ENCODE peak calls at places on chromosomes 3 and 15, in seven cellular contexts. O, C, Y, S, F, X and V are unnamed samples.

GRCh38 chr3:124887177-124887995 is at the start of gene ITGB5:
- DNase-seq in C (peak), X (no peak), O (peak), F (peak), S (peak), Y (no peak), V (peak)

GRCh38 chr3:116018651-116019050 is 395.3 kb downstream of the GAP43 start:
- DNase-seq in X (no peak), Y (no peak), S (no peak), C (no peak), O (no peak), F (no peak), V (no peak)

GRCh38 chr15:56365075-56365711 is at the start of gene TEX9:
- DNase-seq in O (peak), C (peak), F (peak), S (peak), Y (peak), X (peak), V (peak)

GRCh38 chr15:59492389-59493377 is 54.7 kb downstream of the FAM81A start:
- DNase-seq in O (peak), S (peak), C (peak), Y (peak), X (peak), F (peak), V (peak)

GRCh38 chr3:50708620-50709019 is 33.9 kb downstream of the DOCK3 start:
- DNase-seq in F (no peak), C (no peak), S (no peak), Y (no peak), O (no peak), X (no peak), V (no peak)

GRCh38 chr3:73401058-73401457 is 223.7 kb downstream of the PDZRN3 start:
- DNase-seq in O (no peak), S (no peak), Y (no peak), X (no peak), F (no peak), C (no peak), V (no peak)

GRCh38 chr3:132596816-132597433 is at the start of gene ACKR4:
- DNase-seq in O (no peak), S (peak), X (no peak), C (no peak), Y (no peak), F (no peak), V (no peak)

GRCh38 chr15:34869110-34869509 is 73.8 kb upstream of the ACTC1 start:
- DNase-seq in F (no peak), X (no peak), Y (no peak), C (no peak), O (no peak), S (no peak), V (no peak)

GRCh38 chr15:25903024-25903581 is 40.0 kb upstream of the ATP10A start:
- DNase-seq in F (no peak), S (no peak), Y (no peak), C (no peak), O (no peak), X (no peak), V (no peak)

GRCh38 chr15:89361451-89362202 is 27.0 kb upstream of the POLG start:
- DNase-seq in Y (peak), X (peak), C (peak), F (peak), O (peak), S (peak), V (peak)

GRCh38 chr15:85542895-85543331 is 162.5 kb downstream of the AKAP13 start:
- DNase-seq in C (no peak), X (no peak), F (no peak), O (no peak), Y (no peak), S (no peak), V (no peak)

GRCh38 chr15:58066042-58066867 is 744 bp upstream of the ALDH1A2 start:
- DNase-seq in O (peak), X (no peak), S (peak), Y (peak), F (peak), C (peak), V (peak)

GRCh38 chr3:31934866-31935265 is 46.2 kb downstream of the OSBPL10 start:
- DNase-seq in X (no peak), S (no peak), F (no peak), O (no peak), C (no peak), Y (no peak), V (no peak)